ENCODE peak calls at places on chromosome 16, in eight cellular contexts. J is COR-L47; N is cardiac fibroblast; P is sciatic nerve; E is stimulated activated naive B cell treated with anti-CD40 and anti-IgM and Interleukin-4, amounts not matched to agents 10 μg/mL and 1 μg/mL and 100 μg/mL, for 72 hours; G is neural progenitor cell; Z is SHP77 treated with DMSO at 0.1 percent for 48 hours; T is mucosa of gallbladder. D is an unnamed sample.

GRCh38 chr16:35798885-35799426 is 2339.5 kb downstream of the TP53TG3F start:
- DNase-seq in G (no peak), T (no peak), P (no peak), N (no peak), J (no peak), Z (peak), E (no peak), D (no peak)

GRCh38 chr16:10253344-10253855 is 71.2 kb upstream of the GRIN2A start:
- DNase-seq in P (no peak), E (no peak), N (no peak), J (no peak), Z (no peak), T (no peak), G (no peak), D (no peak)

GRCh38 chr16:84369938-84370627 is 1.7 kb downstream of the ATP2C2 start:
- DNase-seq in N (no peak), P (no peak), J (no peak), E (no peak), Z (no peak), T (peak), G (no peak), D (no peak)

GRCh38 chr16:71467810-71468209 is 5.8 kb upstream of the ZNF23 start:
- DNase-seq in E (no peak), J (no peak), Z (no peak), N (peak), T (no peak), P (no peak), G (peak), D (peak)

GRCh38 chr16:85608515-85608885 is 4.6 kb upstream of the GSE1 start:
- DNase-seq in Z (no peak), T (no peak), N (no peak), J (no peak), P (no peak), G (no peak), E (no peak), D (no peak)

GRCh38 chr16:58755989-58756649 is 22.0 kb upstream of the GOT2 start:
- DNase-seq in J (peak), T (peak), P (peak), E (peak), Z (peak), N (peak), G (peak), D (peak)

GRCh38 chr16:2773188-2773968 is 3.7 kb downstream of the ELOB start:
- DNase-seq in N (no peak), Z (no peak), G (no peak), E (no peak), P (no peak), J (no peak), T (no peak), D (no peak)

GRCh38 chr16:48408688-48409087 is 23.5 kb upstream of the SIAH1 start:
- DNase-seq in G (no peak), T (peak), Z (no peak), N (peak), P (peak), J (no peak), E (no peak), D (no peak)

GRCh38 chr16:70688266-70688742 is 2.5 kb upstream of the MTSS2 start:
- DNase-seq in P (no peak), T (peak), J (no peak), Z (peak), N (peak), E (no peak), G (no peak), D (no peak)

GRCh38 chr16:8583199-8583598 is 7.1 kb downstream of the TMEM114 start:
- DNase-seq in T (no peak), E (no peak), G (no peak), J (no peak), Z (no peak), P (no peak), N (no peak), D (no peak)

GRCh38 chr16:64791756-64792155 is 330.1 kb downstream of the CDH11 start:
- DNase-seq in T (no peak), E (no peak), N (no peak), J (no peak), P (no peak), G (no peak), Z (no peak), D (no peak)

GRCh38 chr16:48433849-48434530 is 48.8 kb upstream of the SIAH1 start:
- DNase-seq in N (no peak), E (no peak), T (no peak), Z (no peak), J (no peak), P (no peak), G (no peak), D (no peak)

GRCh38 chr16:27700596-27700995 is 150.7 kb downstream of the KATNIP start:
- DNase-seq in Z (no peak), G (no peak), E (no peak), T (no peak), J (no peak), N (no peak), P (no peak), D (peak)

GRCh38 chr16:21720533-21720932 is 56.8 kb downstream of the OTOA start:
- DNase-seq in P (no peak), E (no peak), G (no peak), Z (no peak), J (no peak), N (no peak), T (no peak), D (no peak)

GRCh38 chr16:70597135-70597534 is 49.2 kb upstream of the IL34 start:
- DNase-seq in Z (no peak), N (no peak), G (no peak), T (no peak), P (no peak), E (no peak), J (no peak), D (no peak)

GRCh38 chr16:29809031-29809747 is 2.8 kb upstream of the PRRT2 start:
- DNase-seq in E (no peak), G (no peak), J (no peak), N (no peak), T (no peak), P (peak), Z (no peak), D (no peak)

GRCh38 chr16:89555780-89556179 is 4.7 kb upstream of the RPL13 start:
- DNase-seq in J (no peak), P (no peak), N (no peak), G (no peak), Z (no peak), T (no peak), E (no peak), D (no peak)

GRCh38 chr16:31460582-31461002 is 1.3 kb downstream of the ARMC5 start:
- DNase-seq in P (peak), E (no peak), Z (peak), T (no peak), G (peak), J (no peak), N (peak), D (no peak)

GRCh38 chr16:82062645-82063058 is 27.6 kb downstream of the HSD17B2 start:
- DNase-seq in N (peak), T (no peak), P (no peak), Z (no peak), J (no peak), G (no peak), E (no peak), D (no peak)

GRCh38 chr16:13969711-13970110 is 49.8 kb downstream of the ERCC4 start:
- DNase-seq in J (no peak), N (no peak), Z (no peak), T (no peak), E (no peak), P (no peak), G (no peak), D (no peak)

GRCh38 chr16:2468142-2468724 is 2.9 kb upstream of the NTN3 start:
- DNase-seq in P (peak), E (no peak), T (no peak), J (peak), N (no peak), Z (no peak), G (peak), D (peak)

GRCh38 chr16:626787-627457 is 3.9 kb upstream of the WFIKKN1 start:
- DNase-seq in E (no peak), T (no peak), P (no peak), J (no peak), N (peak), Z (peak), G (no peak), D (no peak)

GRCh38 chr16:88595101-88595500 is 24.9 kb downstream of the ZC3H18 start:
- DNase-seq in G (no peak), E (no peak), J (no peak), P (no peak), N (no peak), Z (no peak), T (no peak), D (no peak)

GRCh38 chr16:8878523-8878911 is 3.6 kb upstream of the LITAFD start:
- DNase-seq in E (no peak), G (no peak), N (peak), Z (no peak), P (no peak), T (no peak), J (no peak), D (no peak)

GRCh38 chr16:70465999-70466811 is 11.8 kb downstream of the FCSK start:
- DNase-seq in T (no peak), Z (no peak), G (no peak), N (no peak), P (no peak), E (no peak), J (no peak), D (no peak)

GRCh38 chr16:15960124-15960971 is 10.9 kb downstream of the ABCC1 start:
- DNase-seq in P (no peak), T (no peak), E (no peak), G (no peak), Z (no peak), J (no peak), N (no peak), D (no peak)

GRCh38 chr16:87295661-87296531 is 21.3 kb downstream of the C16orf95 start:
- DNase-seq in Z (no peak), J (no peak), G (no peak), T (no peak), N (no peak), E (no peak), P (no peak), D (no peak)

D was measured in retina.